ENCODE peak calls at places on chromosomes 7 and 10, in four cellular contexts. N, L, Z and J are unnamed samples.

GRCh38 chr7:22433710-22434460 is 66.1 kb downstream of the STEAP1B start:
- DNase-seq in N (no peak), L (no peak), Z (no peak), J (peak)

GRCh38 chr10:107914450-107915276 is 750.2 kb upstream of the SORCS1 start:
- DNase-seq in N (no peak), L (no peak), Z (no peak), J (no peak)

GRCh38 chr7:115191506-115191905 is 269.6 kb downstream of the MDFIC start:
- DNase-seq in N (no peak), L (no peak), Z (no peak), J (no peak)

GRCh38 chr7:151104411-151105235 is 18.3 kb downstream of the AGAP3 start:
- DNase-seq in N (no peak), L (no peak), Z (no peak), J (no peak)

GRCh38 chr7:153616808-153617207 is 435.4 kb upstream of the DPP6 start:
- DNase-seq in N (no peak), L (no peak), Z (no peak), J (no peak)

GRCh38 chr7:106566174-106566573 is 94.8 kb downstream of the CCDC71L start:
- DNase-seq in N (no peak), L (no peak), Z (no peak), J (no peak)

GRCh38 chr7:119842786-119843185 is 430.2 kb upstream of the KCND2 start:
- DNase-seq in N (no peak), L (no peak), Z (no peak), J (no peak)

GRCh38 chr7:45684910-45685618 is 110.9 kb downstream of the ADCY1 start:
- DNase-seq in N (no peak), L (no peak), Z (no peak), J (no peak)

GRCh38 chr7:138669364-138669763 is 31.8 kb downstream of the SVOPL start:
- DNase-seq in N (no peak), L (no peak), Z (no peak), J (no peak)

GRCh38 chr10:94286898-94287297 is 75.8 kb downstream of the NOC3L start:
- DNase-seq in N (no peak), L (no peak), Z (no peak), J (no peak)

GRCh38 chr7:72020301-72020700 is 391.8 kb downstream of the CALN1 start:
- DNase-seq in N (no peak), L (no peak), Z (no peak), J (no peak)

GRCh38 chr10:96626795-96627194 is 40.0 kb upstream of the TM9SF3 start:
- DNase-seq in N (no peak), L (no peak), Z (no peak), J (no peak)

GRCh38 chr7:76165973-76166403 is 35.7 kb upstream of the SRRM3 start:
- DNase-seq in N (no peak), L (no peak), Z (no peak), J (no peak)

GRCh38 chr7:20191044-20191867 is 25.9 kb downstream of the MACC1 start:
- DNase-seq in N (no peak), L (no peak), Z (no peak), J (no peak)

GRCh38 chr7:142956951-142957623 is 5.1 kb downstream of the KEL start:
- DNase-seq in N (no peak), L (no peak), Z (no peak), J (no peak)

GRCh38 chr10:89262331-89263020 is 10.9 kb upstream of the LIPA start:
- DNase-seq in N (no peak), L (no peak), Z (no peak), J (no peak)

GRCh38 chr7:93958216-93958615 is 36.7 kb downstream of the GNG11 start:
- DNase-seq in N (no peak), L (no peak), Z (no peak), J (no peak)

GRCh38 chr10:1611936-1612550 is 125.3 kb downstream of the ADARB2 start:
- DNase-seq in N (no peak), L (no peak), Z (no peak), J (no peak)

GRCh38 chr7:80277434-80278427 is 143.1 kb downstream of the GNAI1 start:
- DNase-seq in N (no peak), L (no peak), Z (no peak), J (no peak)

GRCh38 chr10:45220985-45221384 is 94.4 kb downstream of the OR13A1 start:
- DNase-seq in N (no peak), L (no peak), Z (no peak), J (no peak)

GRCh38 chr10:49768329-49768728 is 6.2 kb upstream of the OGDHL start:
- DNase-seq in N (no peak), L (no peak), Z (no peak), J (no peak)

GRCh38 chr10:113023017-113023416 is 73.0 kb downstream of the TCF7L2 start:
- DNase-seq in N (no peak), L (no peak), Z (no peak), J (no peak)